ENCODE peak calls at places on chromosome 17, in five cellular contexts. One of them, this sample, is unnamed.

GRCh38 chr17:81428121-81428515 is 32.9 kb downstream of the BAHCC1 start:
- DNase-seq in AG04450: no peak
- DNase-seq in endodermal cell: no peak
- DNase-seq in dorsolateral prefrontal cortex: peak
- DNase-seq in brain microvascular endothelial cell: no peak
- DNase-seq in this sample: no peak

GRCh38 chr17:46991618-46992017 is 12.6 kb upstream of the RPRML start:
- DNase-seq in AG04450: no peak
- DNase-seq in endodermal cell: no peak
- DNase-seq in dorsolateral prefrontal cortex: no peak
- DNase-seq in brain microvascular endothelial cell: no peak
- DNase-seq in this sample: no peak

GRCh38 chr17:43579570-43580140 is 33.5 kb upstream of the ETV4 start:
- DNase-seq in AG04450: peak
- DNase-seq in brain microvascular endothelial cell: peak
- DNase-seq in dorsolateral prefrontal cortex: no peak
- DNase-seq in endodermal cell: no peak
- DNase-seq in this sample: peak

GRCh38 chr17:73155410-73156165 is 9.2 kb upstream of the SSTR2 start:
- DNase-seq in brain microvascular endothelial cell: no peak
- DNase-seq in dorsolateral prefrontal cortex: no peak
- DNase-seq in AG04450: no peak
- DNase-seq in endodermal cell: peak
- DNase-seq in this sample: no peak

GRCh38 chr17:83089322-83090156 is 10.1 kb downstream of the METRNL start:
- DNase-seq in brain microvascular endothelial cell: no peak
- DNase-seq in AG04450: no peak
- DNase-seq in endodermal cell: no peak
- DNase-seq in dorsolateral prefrontal cortex: no peak
- DNase-seq in this sample: no peak

GRCh38 chr17:64393000-64393402 is 2.3 kb upstream of the PECAM1 start:
- DNase-seq in AG04450: no peak
- DNase-seq in brain microvascular endothelial cell: no peak
- DNase-seq in endodermal cell: no peak
- DNase-seq in dorsolateral prefrontal cortex: no peak
- DNase-seq in this sample: no peak

GRCh38 chr17:4144411-4144747 is 1.4 kb downstream of the CYB5D2 start:
- DNase-seq in dorsolateral prefrontal cortex: no peak
- DNase-seq in AG04450: no peak
- DNase-seq in endodermal cell: no peak
- DNase-seq in brain microvascular endothelial cell: no peak
- DNase-seq in this sample: no peak

GRCh38 chr17:70938311-70938710 is 769.0 kb downstream of the KCNJ2 start:
- DNase-seq in AG04450: no peak
- DNase-seq in dorsolateral prefrontal cortex: no peak
- DNase-seq in endodermal cell: no peak
- DNase-seq in brain microvascular endothelial cell: no peak
- DNase-seq in this sample: no peak

GRCh38 chr17:49646391-49647255 is 31.3 kb downstream of the SPOP start:
- DNase-seq in endodermal cell: peak
- DNase-seq in AG04450: peak
- DNase-seq in brain microvascular endothelial cell: peak
- DNase-seq in dorsolateral prefrontal cortex: no peak
- DNase-seq in this sample: peak

GRCh38 chr17:15913826-15914225 is 31.1 kb upstream of the ADORA2B start:
- DNase-seq in endodermal cell: no peak
- DNase-seq in AG04450: no peak
- DNase-seq in dorsolateral prefrontal cortex: no peak
- DNase-seq in brain microvascular endothelial cell: no peak
- DNase-seq in this sample: no peak

GRCh38 chr17:29615048-29615385 is 7.7 kb downstream of the CORO6 start:
- DNase-seq in AG04450: no peak
- DNase-seq in endodermal cell: no peak
- DNase-seq in dorsolateral prefrontal cortex: no peak
- DNase-seq in brain microvascular endothelial cell: no peak
- DNase-seq in this sample: no peak

GRCh38 chr17:32349503-32349853 is 479 bp upstream of the ZNF207 start:
- DNase-seq in dorsolateral prefrontal cortex: no peak
- DNase-seq in brain microvascular endothelial cell: no peak
- DNase-seq in AG04450: no peak
- DNase-seq in endodermal cell: peak
- DNase-seq in this sample: no peak

GRCh38 chr17:63308272-63308671 is 137.8 kb downstream of the CYB561 start:
- DNase-seq in brain microvascular endothelial cell: no peak
- DNase-seq in endodermal cell: no peak
- DNase-seq in AG04450: no peak
- DNase-seq in dorsolateral prefrontal cortex: no peak
- DNase-seq in this sample: no peak

GRCh38 chr17:28741358-28742349 is 2.2 kb upstream of the TRAF4 start:
- DNase-seq in AG04450: no peak
- DNase-seq in brain microvascular endothelial cell: no peak
- DNase-seq in endodermal cell: no peak
- DNase-seq in dorsolateral prefrontal cortex: no peak
- DNase-seq in this sample: no peak

GRCh38 chr17:48068491-48068961 is 20.4 kb downstream of the NFE2L1 start:
- DNase-seq in brain microvascular endothelial cell: peak
- DNase-seq in endodermal cell: peak
- DNase-seq in AG04450: no peak
- DNase-seq in dorsolateral prefrontal cortex: no peak
- DNase-seq in this sample: no peak

GRCh38 chr17:80969030-80969673 is 22.5 kb upstream of the CHMP6 start:
- DNase-seq in endodermal cell: no peak
- DNase-seq in dorsolateral prefrontal cortex: no peak
- DNase-seq in brain microvascular endothelial cell: no peak
- DNase-seq in AG04450: no peak
- DNase-seq in this sample: no peak

GRCh38 chr17:1743094-1743452 is 402 bp downstream of the SERPINF2 start:
- DNase-seq in AG04450: no peak
- DNase-seq in dorsolateral prefrontal cortex: no peak
- DNase-seq in endodermal cell: no peak
- DNase-seq in brain microvascular endothelial cell: no peak
- DNase-seq in this sample: no peak

DNA sequence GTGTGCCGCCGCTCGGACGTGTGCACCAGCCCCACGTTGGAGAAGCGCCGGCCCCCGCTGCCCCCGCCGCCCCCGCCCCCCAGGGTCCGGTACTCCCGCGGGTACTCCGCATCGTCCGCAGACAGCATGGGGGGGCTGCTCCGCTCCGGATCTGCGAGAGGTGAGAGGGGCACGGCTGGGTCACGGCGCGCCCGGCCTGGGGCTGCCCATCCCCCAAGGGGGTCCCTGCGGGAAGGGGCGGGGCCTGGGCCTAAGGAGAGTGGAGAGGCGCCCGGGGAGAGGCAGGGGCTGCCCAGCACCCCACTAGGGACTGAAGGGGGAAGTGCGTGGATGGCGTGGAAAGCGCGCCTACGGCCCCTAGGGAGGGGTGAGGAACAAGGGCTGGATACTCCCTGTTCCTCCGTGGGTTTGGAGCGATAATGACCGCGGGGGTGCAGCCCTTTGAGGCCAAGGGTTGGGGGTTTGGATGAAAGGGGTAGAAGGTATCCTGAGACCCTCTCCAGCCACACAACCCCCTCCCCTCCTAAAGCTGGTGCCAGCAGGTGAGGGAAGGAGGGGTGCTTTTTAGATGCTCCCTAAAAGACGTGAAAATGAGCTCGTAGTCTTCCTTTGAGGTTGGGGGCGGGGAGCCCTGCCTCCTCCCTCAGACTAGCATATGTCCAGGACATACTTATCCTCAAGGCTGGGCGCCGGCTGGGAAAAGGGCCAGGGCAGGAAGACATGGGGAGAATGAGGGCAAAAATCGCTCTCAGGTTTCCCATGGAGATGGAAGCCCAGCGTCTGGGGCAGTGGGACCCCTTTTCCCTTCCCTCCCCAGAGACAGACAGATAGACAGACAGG is 26.9 kb downstream of the SRCIN1 start:
- DNase-seq in dorsolateral prefrontal cortex: no peak
- DNase-seq in endodermal cell: no peak
- DNase-seq in AG04450: no peak
- DNase-seq in brain microvascular endothelial cell: no peak
- DNase-seq in this sample: no peak
- H3K4me3 ChIP-seq in dorsolateral prefrontal cortex: peak
- H3K4me3 ChIP-seq in endodermal cell: no peak
- H3K4me3 ChIP-seq in AG04450: no peak
- H3K4me3 ChIP-seq in brain microvascular endothelial cell: no peak
- H3K4me3 ChIP-seq in this sample: no peak

DNA sequence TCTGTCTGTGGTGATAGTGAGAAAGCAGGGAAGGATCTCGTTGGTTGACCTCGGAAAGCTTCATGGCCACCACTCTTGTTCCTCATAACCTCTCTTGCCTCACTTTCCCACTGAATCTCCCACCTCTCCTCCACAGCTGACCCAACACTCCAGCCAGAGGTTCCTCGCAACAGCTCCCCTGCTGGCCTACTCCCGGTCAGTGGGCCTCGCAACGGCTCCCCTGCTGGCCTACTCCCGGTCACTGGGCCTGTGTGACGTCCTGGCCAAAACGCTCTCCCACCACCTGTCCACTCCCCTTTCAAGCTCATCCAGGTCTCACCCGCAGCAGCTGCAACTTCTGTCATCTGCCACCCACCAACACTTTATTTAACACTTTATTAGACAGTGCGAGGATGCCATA is 149.1 kb downstream of the VPS53 start:
- DNase-seq in dorsolateral prefrontal cortex: no peak
- DNase-seq in brain microvascular endothelial cell: no peak
- DNase-seq in endodermal cell: peak
- DNase-seq in AG04450: no peak
- DNase-seq in this sample: no peak
- TF ChIP-seq CTCF in dorsolateral prefrontal cortex: no peak
- TF ChIP-seq CTCF in brain microvascular endothelial cell: peak
- TF ChIP-seq CTCF in endodermal cell: peak
- TF ChIP-seq CTCF in AG04450: peak
- TF ChIP-seq CTCF in this sample: peak

GRCh38 chr17:57864273-57864672 is 14.4 kb upstream of the MRPS23 start:
- DNase-seq in endodermal cell: peak
- DNase-seq in brain microvascular endothelial cell: no peak
- DNase-seq in AG04450: no peak
- DNase-seq in dorsolateral prefrontal cortex: no peak
- DNase-seq in this sample: no peak

GRCh38 chr17:57862990-57863667 is 13.3 kb upstream of the MRPS23 start:
- DNase-seq in AG04450: no peak
- DNase-seq in dorsolateral prefrontal cortex: peak
- DNase-seq in brain microvascular endothelial cell: no peak
- DNase-seq in endodermal cell: peak
- DNase-seq in this sample: no peak

GRCh38 chr17:57861000-57861736 is 11.3 kb upstream of the MRPS23 start:
- DNase-seq in AG04450: no peak
- DNase-seq in endodermal cell: peak
- DNase-seq in dorsolateral prefrontal cortex: no peak
- DNase-seq in brain microvascular endothelial cell: no peak
- DNase-seq in this sample: no peak

GRCh38 chr17:57861737-57862409 is 12.0 kb upstream of the MRPS23 start:
- DNase-seq in endodermal cell: peak
- DNase-seq in AG04450: no peak
- DNase-seq in brain microvascular endothelial cell: no peak
- DNase-seq in dorsolateral prefrontal cortex: no peak
- DNase-seq in this sample: no peak

GRCh38 chr17:57862410-57862989 is 12.7 kb upstream of the MRPS23 start:
- DNase-seq in dorsolateral prefrontal cortex: no peak
- DNase-seq in endodermal cell: peak
- DNase-seq in AG04450: no peak
- DNase-seq in brain microvascular endothelial cell: no peak
- DNase-seq in this sample: no peak
- H3K4me3 ChIP-seq in dorsolateral prefrontal cortex: peak
- H3K4me3 ChIP-seq in endodermal cell: no peak
- H3K4me3 ChIP-seq in AG04450: no peak
- H3K4me3 ChIP-seq in brain microvascular endothelial cell: no peak
- H3K4me3 ChIP-seq in this sample: peak

GRCh38 chr17:76432004-76432403 is 20.9 kb downstream of the UBE2O start:
- DNase-seq in brain microvascular endothelial cell: no peak
- DNase-seq in dorsolateral prefrontal cortex: no peak
- DNase-seq in endodermal cell: peak
- DNase-seq in AG04450: no peak
- DNase-seq in this sample: no peak
- TF ChIP-seq CTCF in brain microvascular endothelial cell: no peak
- TF ChIP-seq CTCF in dorsolateral prefrontal cortex: no peak
- TF ChIP-seq CTCF in endodermal cell: no peak
- TF ChIP-seq CTCF in AG04450: no peak
- TF ChIP-seq CTCF in this sample: no peak

GRCh38 chr17:17153071-17153470 is 53.1 kb downstream of the PLD6 start:
- DNase-seq in brain microvascular endothelial cell: no peak
- DNase-seq in endodermal cell: no peak
- DNase-seq in AG04450: no peak
- DNase-seq in dorsolateral prefrontal cortex: no peak
- DNase-seq in this sample: no peak

GRCh38 chr17:17152385-17152784 is 53.7 kb downstream of the PLD6 start:
- DNase-seq in dorsolateral prefrontal cortex: no peak
- DNase-seq in endodermal cell: no peak
- DNase-seq in AG04450: no peak
- DNase-seq in brain microvascular endothelial cell: no peak
- DNase-seq in this sample: no peak

GRCh38 chr17:17151541-17151940 is 54.6 kb downstream of the PLD6 start:
- DNase-seq in endodermal cell: no peak
- DNase-seq in brain microvascular endothelial cell: peak
- DNase-seq in AG04450: no peak
- DNase-seq in dorsolateral prefrontal cortex: no peak
- DNase-seq in this sample: peak

GRCh38 chr17:17151055-17151454 is 55.1 kb downstream of the PLD6 start:
- DNase-seq in dorsolateral prefrontal cortex: no peak
- DNase-seq in AG04450: peak
- DNase-seq in brain microvascular endothelial cell: peak
- DNase-seq in endodermal cell: no peak
- DNase-seq in this sample: peak

DNA sequence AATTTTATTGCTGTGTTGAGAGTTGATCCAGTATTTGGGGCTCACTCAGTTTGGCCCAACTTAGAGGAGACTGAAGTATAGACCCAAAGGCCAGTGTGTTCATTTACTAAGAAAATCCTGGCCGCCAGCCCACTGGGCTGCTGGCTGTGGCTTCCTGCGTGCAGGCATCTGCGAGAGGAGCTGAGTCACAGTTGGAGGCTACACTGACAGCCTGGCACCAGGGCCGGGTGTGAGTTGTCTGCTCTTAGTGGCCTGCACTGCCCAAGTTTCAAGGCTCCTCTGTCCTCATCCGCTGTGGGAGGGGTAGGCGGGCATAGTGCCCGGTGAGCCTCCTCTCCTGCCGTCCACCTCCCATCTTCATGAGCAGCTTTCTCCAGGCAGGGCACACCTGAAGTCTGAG is 54.2 kb downstream of the PLD6 start:
- DNase-seq in endodermal cell: no peak
- DNase-seq in brain microvascular endothelial cell: peak
- DNase-seq in dorsolateral prefrontal cortex: peak
- DNase-seq in AG04450: peak
- DNase-seq in this sample: peak
- H3K4me3 ChIP-seq in endodermal cell: no peak
- H3K4me3 ChIP-seq in brain microvascular endothelial cell: no peak
- H3K4me3 ChIP-seq in dorsolateral prefrontal cortex: no peak
- H3K4me3 ChIP-seq in AG04450: no peak
- H3K4me3 ChIP-seq in this sample: no peak

This sample was measured in epithelial cell of proximal tubule.